ENCODE peak calls at places on chromosomes 1 and 21, in six cellular contexts. U is CD8-positive, alpha-beta memory T cell; S is kidney; E is body of pancreas; B is psoas muscle; Y is neural progenitor cell. I is an unnamed sample.

GRCh38 chr1:86778510-86779218 is 74.3 kb downstream of the SH3GLB1 start:
- DNase-seq in B (no peak), S (no peak), Y (no peak), U (no peak), E (no peak), I (no peak)

GRCh38 chr1:234658143-234658542 is 48.2 kb upstream of the IRF2BP2 start:
- DNase-seq in S (no peak), U (no peak), B (peak), Y (peak), E (peak), I (peak)

GRCh38 chr21:42735944-42736343 is 82.5 kb downstream of the PDE9A start:
- DNase-seq in E (no peak), S (peak), B (no peak), Y (no peak), U (no peak), I (no peak)

GRCh38 chr1:181595234-181595633 is 111.9 kb downstream of the CACNA1E start:
- DNase-seq in Y (no peak), E (no peak), S (no peak), B (no peak), U (no peak), I (no peak)

GRCh38 chr1:2283991-2284895 is 56.1 kb downstream of the SKI start:
- DNase-seq in U (no peak), Y (no peak), B (peak), E (no peak), S (peak), I (no peak)

GRCh38 chr1:107787299-107787698 is 177.7 kb downstream of the VAV3 start:
- DNase-seq in E (no peak), B (no peak), Y (peak), U (no peak), S (no peak), I (no peak)

GRCh38 chr1:185017966-185018365 is 27.4 kb upstream of the RNF2 start:
- DNase-seq in U (no peak), Y (no peak), E (no peak), S (no peak), B (no peak), I (no peak)

GRCh38 chr1:91891486-91891885 is 5.5 kb upstream of the TGFBR3 start:
- DNase-seq in U (no peak), E (no peak), Y (no peak), B (no peak), S (no peak), I (no peak)

GRCh38 chr1:7922301-7922700 is 18.3 kb downstream of the TNFRSF9 start:
- DNase-seq in B (no peak), E (no peak), U (no peak), Y (no peak), S (no peak), I (no peak)

GRCh38 chr1:119647734-119648619 is at the start of gene ZNF697:
- DNase-seq in B (peak), U (no peak), S (peak), E (peak), Y (peak), I (peak)

GRCh38 chr1:164320780-164321683 is 238.0 kb upstream of the PBX1 start:
- DNase-seq in S (peak), B (peak), E (peak), Y (peak), U (no peak), I (peak)

GRCh38 chr1:42690477-42691156 is 8.4 kb downstream of the YBX1 start:
- DNase-seq in E (no peak), U (no peak), Y (no peak), B (no peak), S (no peak), I (no peak)

GRCh38 chr1:32063261-32063681 is 9.5 kb upstream of the TMEM39B start:
- DNase-seq in B (no peak), U (no peak), S (no peak), E (no peak), Y (no peak), I (no peak)

GRCh38 chr1:54280652-54281051 is 80.7 kb downstream of the MRPL37 start:
- DNase-seq in U (no peak), S (peak), E (no peak), B (no peak), Y (no peak), I (no peak)

GRCh38 chr1:28163496-28164120 is 12.9 kb downstream of the PTAFR start:
- DNase-seq in Y (no peak), S (no peak), B (peak), U (no peak), E (no peak), I (no peak)

GRCh38 chr1:50417487-50417886 is 5.8 kb downstream of the DMRTA2 start:
- DNase-seq in S (no peak), Y (peak), U (no peak), B (no peak), E (no peak), I (no peak)

GRCh38 chr1:11058595-11059165 is 1.1 kb downstream of the SRM start:
- DNase-seq in U (no peak), B (peak), Y (no peak), S (no peak), E (peak), I (peak)

GRCh38 chr1:55363261-55363660 is 148.1 kb upstream of the USP24 start:
- DNase-seq in B (no peak), U (no peak), Y (no peak), S (no peak), E (no peak), I (no peak)

GRCh38 chr21:14982336-14982735 is 82.5 kb downstream of the NRIP1 start:
- DNase-seq in E (no peak), S (no peak), B (no peak), U (no peak), Y (no peak), I (no peak)

GRCh38 chr1:35264861-35265260 is 3.6 kb upstream of the ZMYM4 start:
- DNase-seq in B (no peak), S (no peak), E (peak), Y (no peak), U (no peak), I (no peak)

GRCh38 chr1:38500891-38501290 is 358.7 kb downstream of the RRAGC start:
- DNase-seq in Y (no peak), U (no peak), B (no peak), S (no peak), E (no peak), I (no peak)

DNA sequence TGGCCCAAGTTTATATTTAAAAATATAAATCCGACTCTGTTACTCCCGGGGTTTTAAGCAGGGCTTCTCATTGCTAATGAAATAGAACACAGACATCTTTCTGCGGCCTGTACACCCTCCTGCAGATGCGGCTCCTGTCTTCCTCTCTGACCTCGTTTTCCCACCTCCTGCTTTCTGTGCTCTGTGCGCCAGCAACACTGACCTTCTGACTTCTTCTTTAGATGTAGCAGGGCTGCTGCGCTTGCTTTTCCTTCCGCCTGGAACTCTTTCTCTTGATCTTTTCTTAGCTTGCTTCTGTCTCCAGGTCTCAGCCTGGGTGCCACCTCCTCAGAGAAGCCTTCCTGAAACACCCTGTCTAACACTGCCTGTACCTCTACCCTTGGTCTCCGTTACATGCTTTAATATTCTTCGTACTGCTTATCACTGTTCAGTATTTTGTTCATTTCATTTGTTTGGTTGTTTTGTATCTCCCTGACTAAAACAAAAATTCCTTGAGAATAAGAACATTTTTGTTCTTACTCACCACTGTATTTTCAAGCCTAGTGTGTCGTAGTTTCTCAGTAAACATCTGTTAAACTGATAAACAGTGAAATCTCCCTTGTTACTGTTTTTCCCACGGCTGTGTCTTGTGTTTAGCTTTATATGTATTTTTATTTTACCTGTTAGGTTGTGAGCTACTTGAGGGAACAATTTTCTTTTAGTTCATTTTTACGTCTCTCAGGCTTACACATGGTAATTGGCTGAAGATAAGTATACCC is 79.0 kb downstream of the ST3GAL3 start:
- DNase-seq in E (no peak), U (no peak), S (no peak), Y (no peak), B (no peak), I (no peak)
- H3K27ac ChIP-seq in E (no peak), U (no peak), S (no peak), Y (no peak), B (peak), I (no peak)

GRCh38 chr1:51989582-51990477 is 670 bp downstream of the RAB3B start:
- DNase-seq in E (no peak), S (no peak), Y (peak), B (no peak), U (no peak), I (no peak)

GRCh38 chr1:51988254-51988653 is 2.2 kb downstream of the RAB3B start:
- DNase-seq in S (no peak), Y (no peak), E (no peak), U (no peak), B (no peak), I (no peak)

GRCh38 chr1:51986718-51987117 is 3.8 kb downstream of the RAB3B start:
- DNase-seq in U (no peak), B (no peak), E (no peak), S (no peak), Y (no peak), I (no peak)

DNA sequence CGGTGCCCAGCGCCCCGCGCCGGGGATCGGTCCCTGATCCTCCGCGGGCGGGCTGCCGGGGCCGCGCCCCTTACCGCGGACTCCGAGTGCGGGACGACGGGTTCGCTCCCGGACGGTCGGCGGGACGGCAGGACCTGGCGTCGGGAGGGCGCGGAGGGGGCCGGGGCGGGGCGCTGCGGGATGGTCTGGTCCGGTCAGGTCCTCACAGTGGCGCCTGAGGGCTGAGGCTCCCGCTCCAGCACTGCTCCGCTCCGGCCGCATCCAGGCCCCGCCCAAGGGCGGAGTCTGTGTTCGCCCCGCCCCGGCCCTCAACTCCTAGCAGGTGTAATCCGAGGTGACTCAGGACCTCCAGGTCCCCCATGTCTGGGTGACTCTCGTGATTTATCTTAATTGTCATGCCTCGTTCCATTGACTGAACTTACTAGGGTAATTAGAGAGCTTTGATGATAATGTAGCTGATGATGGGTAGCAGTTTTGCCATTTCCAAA is at the start of gene RAB3B:
- DNase-seq in U (peak), S (peak), B (peak), E (peak), Y (peak), I (peak)
- H3K4me3 ChIP-seq in U (peak), S (no peak), B (peak), E (no peak), Y (peak), I (peak)

GRCh38 chr1:44161546-44161945 is 20.1 kb upstream of the KLF18 start:
- DNase-seq in Y (no peak), S (no peak), B (no peak), U (no peak), E (no peak), I (no peak)
- H3K27ac ChIP-seq in Y (no peak), S (no peak), B (no peak), U (no peak), E (no peak), I (no peak)

GRCh38 chr1:93678491-93678890 is 3.1 kb downstream of the BCAR3 start:
- DNase-seq in S (no peak), B (no peak), U (no peak), Y (no peak), E (no peak), I (no peak)

GRCh38 chr1:93677729-93678128 is 3.9 kb downstream of the BCAR3 start:
- DNase-seq in S (no peak), U (no peak), E (no peak), Y (no peak), B (no peak), I (no peak)

GRCh38 chr1:93679546-93679945 is 2.1 kb downstream of the BCAR3 start:
- DNase-seq in B (no peak), E (no peak), Y (no peak), U (no peak), S (no peak), I (no peak)

GRCh38 chr1:93680121-93681094 is 1.2 kb downstream of the BCAR3 start:
- DNase-seq in Y (peak), U (peak), B (peak), S (peak), E (peak), I (peak)

DNA sequence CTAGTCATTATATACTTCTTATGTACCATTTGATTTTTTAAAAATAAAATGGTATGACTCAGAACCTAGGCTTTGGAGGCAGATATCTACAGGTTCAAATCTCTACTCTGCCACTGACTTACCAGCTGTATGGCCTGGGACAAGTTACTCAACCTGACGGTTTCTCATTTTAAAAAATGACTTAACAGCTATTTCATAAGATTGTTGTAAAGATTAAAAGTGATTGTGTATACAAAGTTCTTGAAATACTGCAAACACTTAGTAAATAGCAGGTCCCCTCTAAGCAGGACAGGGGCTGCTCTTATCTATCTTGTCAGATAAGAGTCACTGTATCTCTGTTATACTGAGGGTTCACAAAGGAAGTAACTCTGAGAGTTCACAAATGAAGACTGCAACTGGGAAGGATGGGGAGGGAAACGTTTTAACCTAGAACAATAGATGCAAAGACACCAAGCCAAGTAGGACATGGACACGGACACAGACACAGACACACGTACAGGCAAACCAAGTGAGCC is 2.6 kb downstream of the BCAR3 start:
- DNase-seq in S (no peak), U (no peak), Y (no peak), E (no peak), B (no peak), I (no peak)
- H3K4me3 ChIP-seq in S (no peak), U (no peak), Y (no peak), E (no peak), B (no peak), I (no peak)

GRCh38 chr1:33331444-33332356 is 10.8 kb upstream of the A3GALT2 start:
- DNase-seq in S (peak), E (no peak), Y (no peak), B (peak), U (no peak), I (peak)
- H3K27ac ChIP-seq in S (peak), E (no peak), Y (no peak), B (peak), U (no peak), I (no peak)

I was measured in aorta.